ENCODE peak calls at places on chromosomes 6 and 20, in four cellular contexts. H, W, G and A are unnamed samples.

GRCh38 chr6:136823128-136823660 is 802 bp downstream of the PEX7 start:
- DNase-seq in G (no peak), H (no peak), W (no peak), A (no peak)

GRCh38 chr6:168196385-168196860 is 117.4 kb upstream of the FRMD1 start:
- DNase-seq in W (no peak), G (peak), H (peak), A (no peak)

GRCh38 chr6:118356054-118356453 is 192.0 kb upstream of the PLN start:
- DNase-seq in G (no peak), H (no peak), W (no peak), A (no peak)

GRCh38 chr6:145042559-145042958 is 692.8 kb downstream of the EPM2A start:
- DNase-seq in W (no peak), H (no peak), G (no peak), A (no peak)

GRCh38 chr6:153301602-153302001 is 170.5 kb upstream of the RGS17 start:
- DNase-seq in W (no peak), H (no peak), G (no peak), A (no peak)

GRCh38 chr6:134123666-134124208 is 71.3 kb upstream of the SLC2A12 start:
- DNase-seq in W (no peak), G (no peak), H (no peak), A (no peak)

GRCh38 chr6:35624341-35625070 is 64.2 kb downstream of the FKBP5 start:
- DNase-seq in G (no peak), H (no peak), W (no peak), A (no peak)

GRCh38 chr20:32672315-32672981 is 1.3 kb downstream of the C20orf203 start:
- DNase-seq in H (no peak), G (no peak), W (no peak), A (no peak)

GRCh38 chr6:167501831-167502385 is 177.0 kb downstream of the TTLL2 start:
- DNase-seq in G (no peak), H (peak), W (no peak), A (no peak)

GRCh38 chr6:74551896-74552295 is 654.0 kb downstream of the COL12A1 start:
- DNase-seq in G (no peak), W (no peak), H (no peak), A (no peak)

GRCh38 chr6:27078734-27079357 is 168.7 kb upstream of the PRSS16 start:
- DNase-seq in W (no peak), H (peak), G (no peak), A (no peak)

GRCh38 chr20:51280047-51280446 is 257.1 kb upstream of the KCNG1 start:
- DNase-seq in W (no peak), H (no peak), G (no peak), A (no peak)

GRCh38 chr6:97215157-97215769 is 67.8 kb downstream of the MMS22L start:
- DNase-seq in G (peak), H (peak), W (no peak), A (no peak)

GRCh38 chr6:128826606-128827005 is 56.3 kb upstream of the LAMA2 start:
- DNase-seq in G (no peak), H (no peak), W (no peak), A (no peak)

GRCh38 chr20:62405108-62405980 is 1.7 kb downstream of the CABLES2 start:
- DNase-seq in G (no peak), H (no peak), W (no peak), A (no peak)

GRCh38 chr20:62408055-62408454 is 970 bp upstream of the CABLES2 start:
- DNase-seq in G (no peak), W (no peak), H (no peak), A (no peak)

GRCh38 chr20:62407221-62407992 is at the start of gene CABLES2:
- DNase-seq in H (peak), G (peak), W (peak), A (peak)

GRCh38 chr20:62405981-62406513 is 1.0 kb downstream of the CABLES2 start:
- DNase-seq in W (no peak), G (no peak), H (no peak), A (no peak)

DNA sequence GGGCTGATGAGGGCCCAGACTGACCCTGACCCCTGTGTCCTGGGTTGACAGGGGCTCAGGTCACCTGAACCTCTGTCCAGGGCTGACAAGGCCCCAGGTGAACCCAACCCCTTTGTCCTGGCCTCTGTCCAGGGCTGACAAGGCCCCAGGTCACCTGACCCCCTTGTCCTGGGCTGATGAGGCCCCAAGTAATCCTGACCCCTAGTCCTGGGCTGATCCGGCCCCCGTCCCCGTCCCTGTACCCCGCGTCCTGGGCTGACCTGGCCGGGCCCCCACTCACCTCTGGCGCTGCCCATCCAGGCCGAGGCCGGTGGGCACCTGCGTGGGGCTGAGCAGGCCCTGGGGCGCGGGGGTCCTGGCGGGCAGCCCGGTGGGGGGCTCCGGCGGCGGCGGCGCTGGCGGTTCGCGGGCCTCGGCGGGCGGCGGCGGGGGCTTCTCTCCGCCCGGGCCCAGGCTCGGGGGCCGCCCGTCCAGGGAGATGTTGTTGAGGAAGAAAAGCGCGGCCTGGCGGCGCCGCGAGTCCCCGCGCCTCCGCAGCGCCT is 379 bp downstream of the CABLES2 start:
- DNase-seq in G (no peak), H (no peak), W (no peak), A (no peak)
- H3K27ac ChIP-seq in G (no peak), H (peak), W (no peak), A (peak)

GRCh38 chr6:20771427-20771826 is 237.2 kb downstream of the CDKAL1 start:
- DNase-seq in G (no peak), W (no peak), H (no peak), A (no peak)

GRCh38 chr6:20769651-20770050 is 235.4 kb downstream of the CDKAL1 start:
- DNase-seq in W (no peak), G (no peak), H (no peak), A (no peak)

GRCh38 chr6:20773822-20774221 is 239.6 kb downstream of the CDKAL1 start:
- DNase-seq in G (no peak), W (no peak), H (no peak), A (no peak)

GRCh38 chr6:20770776-20771175 is 236.5 kb downstream of the CDKAL1 start:
- DNase-seq in W (no peak), G (no peak), H (no peak), A (no peak)
- H3K27ac ChIP-seq in W (no peak), G (no peak), H (no peak), A (no peak)

GRCh38 chr20:21104466-21104761 is 1.7 kb downstream of the LINC00237 start:
- DNase-seq in H (no peak), W (no peak), G (no peak), A (no peak)
- H3K27ac ChIP-seq in H (no peak), W (no peak), G (no peak), A (no peak)

DNA sequence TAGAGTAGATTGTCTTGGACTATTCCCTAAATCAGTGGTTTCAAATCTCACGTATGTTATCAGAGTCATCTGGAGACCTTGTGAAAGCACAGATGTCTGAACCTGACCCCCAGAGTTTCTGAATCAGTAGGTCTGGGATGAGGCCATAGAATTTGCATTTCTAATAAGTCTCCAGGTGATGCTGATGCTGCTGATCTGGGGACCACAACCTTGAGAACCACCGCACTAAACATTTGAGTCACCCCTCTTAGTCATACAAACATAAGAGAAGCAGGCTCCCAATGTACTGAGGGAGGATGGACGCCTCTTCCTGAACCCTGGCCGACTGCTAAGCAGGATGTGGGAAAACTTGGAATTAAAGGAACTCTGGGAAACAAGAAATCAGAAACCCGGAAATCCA is 187.8 kb upstream of the PRDM1 start:
- DNase-seq in W (no peak), H (peak), G (no peak), A (no peak)
- H3K27ac ChIP-seq in W (no peak), H (peak), G (no peak), A (no peak)